ENCODE peak calls at places on chromosome 13, in six cellular contexts. E, N, M, A, Z and P are unnamed samples.

GRCh38 chr13:40168425-40169155 is 497.9 kb downstream of the FOXO1 start:
- DNase-seq in E (no peak), A (no peak), Z (no peak), N (no peak), M (no peak), P (no peak)

GRCh38 chr13:100197591-100198365 is 108.9 kb downstream of the PCCA start:
- DNase-seq in Z (no peak), A (no peak), N (no peak), E (no peak), M (peak; percentile 64), P (no peak)

GRCh38 chr13:78022164-78022877 is 103.7 kb upstream of the EDNRB start:
- DNase-seq in E (peak; percentile 58), A (no peak), Z (no peak), N (peak; percentile 29), M (no peak), P (peak; percentile 27)

GRCh38 chr13:60143775-60144174 is 20.0 kb downstream of the DIAPH3 start:
- DNase-seq in A (no peak), N (no peak), E (no peak), M (no peak), Z (no peak), P (no peak)

GRCh38 chr13:40060318-40061007 is 405.0 kb downstream of the COG6 start:
- DNase-seq in E (peak; percentile 73), N (no peak), A (peak; percentile 24), Z (no peak), M (peak; percentile 96), P (no peak)

GRCh38 chr13:49357694-49358093 is 86.2 kb downstream of the CAB39L start:
- DNase-seq in N (no peak), M (no peak), A (no peak), E (no peak), Z (no peak), P (no peak)

GRCh38 chr13:110263906-110264305 is 43.1 kb downstream of the COL4A1 start:
- DNase-seq in Z (peak; percentile 64), M (no peak), N (no peak), A (no peak), E (no peak), P (no peak)

GRCh38 chr13:106919638-106920037 is 351.7 kb upstream of the ARGLU1 start:
- DNase-seq in A (peak; percentile 2), N (no peak), Z (peak; percentile 69), M (no peak), E (peak; percentile 54), P (no peak)

GRCh38 chr13:39575641-39576238 is 27.3 kb downstream of the LHFPL6 start:
- DNase-seq in A (no peak), M (no peak), E (no peak), Z (no peak), N (no peak), P (no peak)

GRCh38 chr13:100130092-100130491 is 41.2 kb downstream of the PCCA start:
- DNase-seq in M (no peak), A (no peak), Z (no peak), N (no peak), E (no peak), P (no peak)

GRCh38 chr13:51797664-51798488 is 6.1 kb downstream of the DHRS12 start:
- DNase-seq in E (no peak), N (peak; percentile 71), Z (no peak), A (no peak), M (peak; percentile 90), P (peak; percentile 59)

GRCh38 chr13:34019870-34020269 is 201.9 kb downstream of the RFC3 start:
- DNase-seq in N (no peak), A (no peak), Z (no peak), E (no peak), M (no peak), P (no peak)

GRCh38 chr13:72469932-72470331 is 257.5 kb downstream of the MZT1 start:
- DNase-seq in E (no peak), N (no peak), A (no peak), Z (no peak), M (no peak), P (no peak)

GRCh38 chr13:50158385-50159165 is 143.3 kb downstream of the KCNRG start:
- DNase-seq in M (no peak), N (no peak), Z (no peak), E (no peak), A (no peak), P (no peak)

GRCh38 chr13:112705286-112705685 is 15.4 kb downstream of the ATP11A start:
- DNase-seq in M (peak; percentile 8), E (no peak), Z (no peak), A (no peak), N (no peak), P (no peak)

GRCh38 chr13:100976993-100977392 is 302.4 kb upstream of the TMTC4 start:
- DNase-seq in Z (no peak), N (no peak), A (no peak), E (no peak), M (no peak), P (no peak)

GRCh38 chr13:46687810-46688209 is 109.2 kb downstream of the ESD start:
- DNase-seq in E (no peak), Z (no peak), N (no peak), A (no peak), M (peak; percentile 35), P (no peak)

GRCh38 chr13:46685006-46685730 is 111.8 kb downstream of the ESD start:
- DNase-seq in N (no peak), E (no peak), M (no peak), Z (no peak), A (no peak), P (no peak)

GRCh38 chr13:46684287-46685001 is 112.5 kb downstream of the ESD start:
- DNase-seq in A (no peak), N (no peak), M (no peak), E (no peak), Z (no peak), P (no peak)

GRCh38 chr13:46683879-46684278 is 113.1 kb downstream of the ESD start:
- DNase-seq in M (no peak), E (no peak), Z (no peak), A (no peak), N (no peak), P (no peak)

DNA sequence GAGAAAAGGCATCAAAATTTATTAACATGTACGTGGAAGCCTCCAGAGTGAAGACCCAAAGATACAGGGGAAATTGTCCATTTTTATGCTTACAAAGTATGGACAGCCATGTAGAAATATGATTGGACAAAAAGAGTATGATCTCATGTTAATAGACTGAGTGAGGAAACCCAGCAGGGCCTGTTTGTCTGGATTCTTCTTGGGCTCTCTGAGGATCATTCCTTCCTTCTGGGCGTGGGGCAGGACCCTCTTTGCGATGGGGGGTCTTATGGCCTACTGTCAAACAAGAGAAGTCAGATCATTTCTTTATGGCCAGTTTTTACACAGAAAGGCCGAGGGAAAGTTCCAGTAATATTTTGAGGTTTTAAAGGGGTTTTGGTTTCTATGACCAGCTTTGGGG is 110.8 kb downstream of the ESD start:
- DNase-seq in M (no peak), E (no peak), N (no peak), A (no peak), Z (no peak), P (no peak)
- H3K4me1 ChIP-seq in M (peaks cover 30% of the 10 kb centered on the region), E (peaks cover 3% of the 10 kb centered on the region), N (peaks cover 5% of the 10 kb centered on the region), A (peaks cover 11% of the 10 kb centered on the region), Z (no peaks in the 10 kb centered on the region), P (peaks cover 6% of the 10 kb centered on the region)

DNA sequence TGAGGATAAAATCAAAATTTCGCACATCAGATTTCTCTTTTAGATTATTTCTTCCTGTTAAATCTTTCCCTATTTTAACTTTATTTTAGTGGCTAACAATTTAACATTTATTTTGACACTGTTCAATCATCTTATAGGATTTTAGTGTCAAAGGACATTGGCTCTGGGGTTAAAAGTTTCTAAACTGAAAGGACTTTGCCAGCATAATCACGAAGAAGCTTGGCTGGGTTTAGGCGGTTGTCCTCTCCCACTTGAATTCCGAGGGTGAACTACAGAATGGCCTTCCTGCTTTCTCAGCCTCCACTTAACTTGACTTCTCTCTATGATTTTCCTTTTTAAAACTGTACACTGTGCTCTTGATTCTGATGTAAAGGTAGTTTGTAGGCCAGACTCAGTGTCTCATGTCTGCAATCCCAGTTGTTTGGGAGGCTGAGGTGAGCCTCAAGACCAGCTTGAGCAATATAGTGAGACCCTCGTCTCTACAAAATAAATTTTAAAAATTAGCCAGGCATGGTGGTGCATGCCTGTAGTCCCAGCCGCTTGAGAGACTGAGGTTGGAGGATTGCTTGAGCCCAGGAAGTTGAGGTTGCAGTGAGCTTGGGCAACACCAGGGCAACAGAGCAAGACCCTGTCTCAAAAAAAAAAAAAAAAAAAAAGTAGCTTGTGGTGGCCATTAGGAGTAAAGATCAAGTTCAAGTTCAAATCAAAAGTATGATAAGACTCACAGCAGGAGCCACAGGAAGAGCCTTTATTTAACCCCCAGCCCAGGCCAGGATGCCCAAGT is 54.8 kb upstream of the KATNAL1 start:
- DNase-seq in N (no peak), M (no peak), Z (no peak), E (no peak), A (no peak), P (no peak)
- H3K9me3 ChIP-seq in N (no peaks in the 10 kb centered on the region), M (no peaks in the 10 kb centered on the region), Z (no peaks in the 10 kb centered on the region), E (no peaks in the 10 kb centered on the region), A (no peaks in the 10 kb centered on the region), P (no peaks in the 10 kb centered on the region)

DNA sequence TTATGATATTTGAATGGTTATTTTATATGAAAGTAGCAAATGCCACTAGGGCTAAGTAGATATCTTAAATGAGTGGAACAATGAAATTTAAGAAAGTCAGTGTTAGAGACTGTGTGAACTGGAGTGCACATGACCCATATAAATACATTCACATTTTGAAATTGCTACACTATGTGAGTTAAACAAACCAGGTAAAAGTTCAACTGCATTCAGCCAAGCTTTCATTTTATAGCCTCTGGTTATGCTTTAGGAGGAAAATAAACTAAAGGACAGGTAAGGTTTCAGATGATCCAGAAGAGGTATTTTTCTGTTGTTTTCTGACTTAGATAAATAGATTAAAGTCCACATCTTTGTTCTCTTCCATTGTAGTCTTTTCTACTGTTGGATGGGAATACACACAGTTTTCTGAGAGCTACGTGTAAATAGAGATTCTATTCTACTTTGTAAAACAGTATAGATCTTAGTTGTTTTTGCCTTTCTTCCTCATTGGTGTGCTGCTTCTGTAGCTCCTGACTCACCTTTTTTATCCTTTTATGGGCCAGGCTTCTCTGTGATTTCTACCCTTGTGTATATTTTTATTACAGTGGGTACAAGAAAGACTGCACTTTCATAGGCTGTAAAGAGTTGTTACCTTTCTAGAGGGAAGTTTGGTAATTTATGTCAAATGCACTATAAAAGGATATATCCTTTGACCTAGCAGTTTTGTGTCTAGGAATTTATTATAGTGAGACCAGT is 54.6 kb upstream of the KCTD4 start:
- DNase-seq in E (no peak), M (no peak), A (no peak), N (no peak), Z (no peak), P (no peak)
- H3K4me1 ChIP-seq in E (peaks cover 1% of the 10 kb centered on the region), M (no peaks in the 10 kb centered on the region), A (no peaks in the 10 kb centered on the region), N (peaks cover 15% of the 10 kb centered on the region), Z (no peaks in the 10 kb centered on the region), P (no peaks in the 10 kb centered on the region)

GRCh38 chr13:48318014-48318713 is 14.6 kb downstream of the RB1 start:
- DNase-seq in Z (no peak), E (peak; percentile 46), A (no peak), N (no peak), M (no peak), P (peak; percentile 11)

GRCh38 chr13:48320396-48320790 is 16.8 kb downstream of the RB1 start:
- DNase-seq in A (no peak), M (no peak), Z (no peak), N (no peak), E (no peak), P (no peak)

GRCh38 chr13:48319458-48320395 is 16.2 kb downstream of the RB1 start:
- DNase-seq in Z (no peak), M (no peak), E (no peak), A (no peak), N (no peak), P (no peak)

GRCh38 chr13:48317511-48317981 is 14.0 kb downstream of the RB1 start:
- DNase-seq in E (no peak), A (no peak), Z (no peak), N (no peak), M (no peak), P (no peak)

GRCh38 chr13:48318714-48319457 is 15.3 kb downstream of the RB1 start:
- DNase-seq in N (no peak), A (no peak), M (peak; percentile 29), E (peak; percentile 68), Z (no peak), P (peak; percentile 48)
- H3K9me3 ChIP-seq in N (peaks cover 9% of the 10 kb centered on the region), A (peaks cover 6% of the 10 kb centered on the region), M (peaks cover 10% of the 10 kb centered on the region), E (no peaks in the 10 kb centered on the region), Z (peaks cover 12% of the 10 kb centered on the region), P (no peaks in the 10 kb centered on the region)